ENCODE peak calls at places on chromosomes 11 and 22, in six cellular contexts. Z is fibroblast of pulmonary artery; G is ovary; K is mucosa of gallbladder; S is stimulated activated CD4-positive, alpha-beta T cell treated with anti-CD3 and anti-CD28 coated beads, Interleukin-2, amount 100 ng/mL, for 48 hours; W is HTR-8/SVneo. Y is an unnamed sample.

GRCh38 chr11:6968816-6969215 is 42.6 kb downstream of the ZNF215 start:
- DNase-seq in Z (peak), G (no peak), K (no peak), S (no peak), W (no peak), Y (no peak)

GRCh38 chr22:43343262-43343988 is at the start of gene SCUBE1:
- DNase-seq in Z (peak), G (peak), K (peak), S (peak), W (peak), Y (no peak)

GRCh38 chr11:126497581-126498109 is 142.2 kb downstream of the ST3GAL4 start:
- DNase-seq in Z (no peak), G (no peak), K (no peak), S (no peak), W (no peak), Y (no peak)

GRCh38 chr11:103910721-103911120 is 125.7 kb upstream of the DDI1 start:
- DNase-seq in Z (no peak), G (no peak), K (no peak), S (no peak), W (no peak), Y (no peak)

GRCh38 chr22:48320048-48320655 is 1507.5 kb downstream of the BRD1 start:
- DNase-seq in Z (no peak), G (no peak), K (no peak), S (no peak), W (no peak), Y (no peak)

GRCh38 chr11:3994030-3994640 is 100.5 kb upstream of the RRM1 start:
- DNase-seq in Z (no peak), G (no peak), K (no peak), S (no peak), W (peak), Y (no peak)

GRCh38 chr22:16960220-16960883 is 47.7 kb downstream of the GAB4 start:
- DNase-seq in Z (no peak), G (no peak), K (no peak), S (no peak), W (no peak), Y (no peak)

GRCh38 chr22:30261134-30261533 is 5.5 kb downstream of the OSM start:
- DNase-seq in Z (no peak), G (no peak), K (no peak), S (no peak), W (no peak), Y (no peak)

GRCh38 chr11:3723014-3723708 is 52.0 kb upstream of the CHRNA10 start:
- DNase-seq in Z (peak), G (no peak), K (no peak), S (no peak), W (peak), Y (no peak)

GRCh38 chr22:35582861-35583670 is 34.1 kb downstream of the MB start:
- DNase-seq in Z (peak), G (peak), K (peak), S (peak), W (peak), Y (peak)

GRCh38 chr11:2886191-2886894 is 768 bp upstream of the CDKN1C start:
- DNase-seq in Z (peak), G (peak), K (no peak), S (no peak), W (no peak), Y (no peak)

GRCh38 chr11:34493926-34494595 is 19.5 kb downstream of the ELF5 start:
- DNase-seq in Z (no peak), G (no peak), K (no peak), S (no peak), W (no peak), Y (no peak)

GRCh38 chr11:33775064-33775807 is 916 bp upstream of the FBXO3 start:
- DNase-seq in Z (no peak), G (no peak), K (no peak), S (no peak), W (no peak), Y (no peak)

GRCh38 chr22:50059185-50059880 is 1.2 kb upstream of the TTLL8 start:
- DNase-seq in Z (peak), G (no peak), K (no peak), S (no peak), W (peak), Y (no peak)

GRCh38 chr22:45268958-45269844 is 15.5 kb upstream of the UPK3A start:
- DNase-seq in Z (peak), G (peak), K (peak), S (peak), W (peak), Y (peak)

GRCh38 chr11:125175896-125176575 is 11.5 kb downstream of the PKNOX2 start:
- DNase-seq in Z (no peak), G (no peak), K (no peak), S (no peak), W (no peak), Y (no peak)

GRCh38 chr11:32090774-32091370 is at the start of gene RCN1:
- DNase-seq in Z (peak), G (peak), K (no peak), S (peak), W (peak), Y (peak)

GRCh38 chr11:64970731-64971151 is 1.2 kb downstream of the MAJIN start:
- DNase-seq in Z (no peak), G (no peak), K (peak), S (peak), W (no peak), Y (no peak)

GRCh38 chr11:23284626-23285025 is 424.4 kb upstream of the CCDC179 start:
- DNase-seq in Z (peak), G (no peak), K (no peak), S (no peak), W (no peak), Y (no peak)

GRCh38 chr22:47192106-47192650 is 429.7 kb downstream of the TBC1D22A start:
- DNase-seq in Z (no peak), G (no peak), K (no peak), S (no peak), W (no peak), Y (no peak)

GRCh38 chr22:33873186-33873585 is 47.1 kb downstream of the LARGE1 start:
- DNase-seq in Z (no peak), G (no peak), K (peak), S (no peak), W (no peak), Y (no peak)

GRCh38 chr11:70530010-70530409 is 131.7 kb downstream of the CTTN start:
- DNase-seq in Z (no peak), G (no peak), K (no peak), S (no peak), W (no peak), Y (no peak)

GRCh38 chr11:6618117-6619020 is 853 bp downstream of the TPP1 start:
- DNase-seq in Z (peak), G (peak), K (peak), S (peak), W (no peak), Y (no peak)

GRCh38 chr22:21599053-21599893 is 30.5 kb downstream of the YDJC start:
- DNase-seq in Z (no peak), G (no peak), K (no peak), S (no peak), W (no peak), Y (no peak)

GRCh38 chr11:64313491-64314145 is 3.7 kb downstream of the TRMT112 start:
- DNase-seq in Z (peak), G (peak), K (no peak), S (no peak), W (no peak), Y (no peak)

GRCh38 chr11:2138436-2139117 is 612 bp downstream of the IGF2 start:
- DNase-seq in Z (no peak), G (no peak), K (no peak), S (no peak), W (no peak), Y (no peak)

GRCh38 chr11:10499452-10500262 is 41.3 kb downstream of the RNF141 start:
- DNase-seq in Z (no peak), G (no peak), K (no peak), S (no peak), W (no peak), Y (no peak)

GRCh38 chr22:22552630-22553029 is 6.4 kb downstream of the PRAME start:
- DNase-seq in Z (peak), G (no peak), K (no peak), S (no peak), W (no peak), Y (no peak)

GRCh38 chr22:40289991-40290459 is 56.3 kb upstream of the ADSL start:
- DNase-seq in Z (no peak), G (no peak), K (no peak), S (peak), W (no peak), Y (no peak)